ENCODE peak calls at places on chromosome 6, in four cellular contexts. N is breast epithelium, Z is tibial artery, S is cardiac muscle cell. X is an unnamed sample.

GRCh38 chr6:21902766-21903165 is 309.2 kb downstream of the SOX4 start:
- DNase-seq in N (no peak), Z (no peak), S (peak; percentile 22), X (no peak)

GRCh38 chr6:64224819-64225218 is 589.2 kb downstream of the PHF3 start:
- DNase-seq in N (no peak), Z (no peak), S (no peak), X (no peak)

GRCh38 chr6:46476301-46476700 is 14.9 kb downstream of the RCAN2 start:
- DNase-seq in N (no peak), Z (no peak), S (no peak), X (no peak)

GRCh38 chr6:43242908-43243648 is at the start of gene TTBK1:
- DNase-seq in N (no peak), Z (no peak), S (no peak), X (no peak)

GRCh38 chr6:4781426-4781825 is 5.2 kb downstream of the CDYL start:
- DNase-seq in N (no peak), Z (no peak), S (no peak), X (no peak)

GRCh38 chr6:139539852-139540251 is 165.4 kb upstream of the CITED2 start:
- DNase-seq in N (no peak), Z (peak; percentile 89), S (no peak), X (no peak)

GRCh38 chr6:165987483-165988305 is 180.0 kb downstream of the TBXT start:
- DNase-seq in N (no peak), Z (peak; percentile 88), S (peak; percentile 71), X (no peak)

GRCh38 chr6:108492131-108492766 is 68.5 kb upstream of the FOXO3 start:
- DNase-seq in N (no peak), Z (no peak), S (peak; percentile 22), X (no peak)

GRCh38 chr6:138157986-138158638 is 3.6 kb upstream of the ARFGEF3 start:
- DNase-seq in N (no peak), Z (no peak), S (no peak), X (no peak)

GRCh38 chr6:7146079-7146828 is 38.5 kb downstream of the RREB1 start:
- DNase-seq in N (no peak), Z (peak; percentile 85), S (no peak), X (no peak)

GRCh38 chr6:13398081-13398406 is 69.7 kb upstream of the TBC1D7 start:
- DNase-seq in N (no peak), Z (no peak), S (no peak), X (no peak)

GRCh38 chr6:134183844-134184243 is 131.4 kb upstream of the SLC2A12 start:
- DNase-seq in N (no peak), Z (no peak), S (no peak), X (no peak)

GRCh38 chr6:74731921-74732320 is 473.9 kb downstream of the COL12A1 start:
- DNase-seq in N (no peak), Z (no peak), S (no peak), X (no peak)

GRCh38 chr6:105374010-105374420 is 28.9 kb downstream of the PREP start:
- DNase-seq in N (no peak), Z (no peak), S (no peak), X (no peak)

GRCh38 chr6:73728548-73729205 is 32.7 kb downstream of the CD109 start:
- DNase-seq in N (no peak), Z (no peak), S (no peak), X (no peak)
- H3K4me1 ChIP-seq in N (no peaks in the 10 kb centered on the region), Z (peaks cover 3% of the 10 kb centered on the region), S (peaks cover 8% of the 10 kb centered on the region), X (no peaks in the 10 kb centered on the region)

GRCh38 chr6:15325540-15325955 is 79.7 kb downstream of the JARID2 start:
- DNase-seq in N (no peak), Z (no peak), S (no peak), X (no peak)
- H3K27ac ChIP-seq in N (no peak overlapping the region), Z (no peak overlapping the region), S (no peak overlapping the region), X (no peak overlapping the region)

GRCh38 chr6:36247691-36248090 is 22.2 kb upstream of the PNPLA1 start:
- DNase-seq in N (no peak), Z (no peak), S (no peak), X (no peak)
- H3K27me3 ChIP-seq in N (no peaks in the 10 kb centered on the region), Z (no peaks in the 10 kb centered on the region), S (no peaks in the 10 kb centered on the region), X (no peaks in the 10 kb centered on the region)

GRCh38 chr6:48837744-48838143 is 625.3 kb downstream of the MMUT start:
- DNase-seq in N (no peak), Z (no peak), S (no peak), X (no peak)

GRCh38 chr6:48834706-48835105 is 628.3 kb downstream of the MMUT start:
- DNase-seq in N (no peak), Z (no peak), S (no peak), X (no peak)

GRCh38 chr6:48835421-48835958 is 627.6 kb downstream of the MMUT start:
- DNase-seq in N (no peak), Z (no peak), S (no peak), X (no peak)

DNA sequence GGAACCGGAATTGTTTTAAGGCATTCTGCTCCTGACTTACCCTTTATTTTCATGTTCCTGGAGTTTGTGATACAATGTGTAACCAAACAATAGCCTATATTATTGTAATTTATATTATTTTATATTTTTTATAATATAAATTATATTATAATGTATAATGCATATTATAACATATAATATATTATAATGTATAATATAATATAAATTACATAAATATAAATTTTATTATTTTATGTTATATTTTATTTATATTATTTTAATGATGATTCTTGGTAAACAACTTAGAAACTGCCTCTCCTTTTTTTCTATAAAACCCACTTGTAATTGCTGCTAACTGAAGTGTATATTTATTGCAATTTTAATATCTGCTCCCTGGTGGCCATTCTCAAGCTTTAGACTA is 629.1 kb downstream of the MMUT start:
- DNase-seq in N (no peak), Z (no peak), S (no peak), X (no peak)
- H3K4me1 ChIP-seq in N (no peaks in the 10 kb centered on the region), Z (no peaks in the 10 kb centered on the region), S (no peaks in the 10 kb centered on the region), X (no peaks in the 10 kb centered on the region)

GRCh38 chr6:56235245-56235644 is 12.1 kb downstream of the COL21A1 start:
- DNase-seq in N (no peak), Z (no peak), S (no peak), X (no peak)

GRCh38 chr6:56226946-56227879 is 20.2 kb downstream of the COL21A1 start:
- DNase-seq in N (no peak), Z (no peak), S (no peak), X (no peak)

GRCh38 chr6:56232446-56232845 is 14.9 kb downstream of the COL21A1 start:
- DNase-seq in N (no peak), Z (no peak), S (no peak), X (no peak)

GRCh38 chr6:56230976-56231566 is 16.3 kb downstream of the COL21A1 start:
- DNase-seq in N (no peak), Z (no peak), S (no peak), X (no peak)
- H3K27ac ChIP-seq in N (no peak overlapping the region), Z (peak overlapping the region; percentile 36), S (no peak overlapping the region), X (no peak overlapping the region)

GRCh38 chr6:170093658-170094596 is 197.0 kb downstream of the DLL1 start:
- DNase-seq in N (peak; percentile 48), Z (peak; percentile 56), S (no peak), X (no peak)

GRCh38 chr6:170096803-170097504 is 193.9 kb downstream of the DLL1 start:
- DNase-seq in N (peak; percentile 44), Z (peak; percentile 34), S (peak; percentile 31), X (no peak)

GRCh38 chr6:170094686-170095272 is 196.1 kb downstream of the DLL1 start:
- DNase-seq in N (no peak), Z (peak; percentile 32), S (no peak), X (no peak)

GRCh38 chr6:170096191-170096802 is 194.6 kb downstream of the DLL1 start:
- DNase-seq in N (no peak), Z (peak; percentile 47), S (no peak), X (no peak)

DNA sequence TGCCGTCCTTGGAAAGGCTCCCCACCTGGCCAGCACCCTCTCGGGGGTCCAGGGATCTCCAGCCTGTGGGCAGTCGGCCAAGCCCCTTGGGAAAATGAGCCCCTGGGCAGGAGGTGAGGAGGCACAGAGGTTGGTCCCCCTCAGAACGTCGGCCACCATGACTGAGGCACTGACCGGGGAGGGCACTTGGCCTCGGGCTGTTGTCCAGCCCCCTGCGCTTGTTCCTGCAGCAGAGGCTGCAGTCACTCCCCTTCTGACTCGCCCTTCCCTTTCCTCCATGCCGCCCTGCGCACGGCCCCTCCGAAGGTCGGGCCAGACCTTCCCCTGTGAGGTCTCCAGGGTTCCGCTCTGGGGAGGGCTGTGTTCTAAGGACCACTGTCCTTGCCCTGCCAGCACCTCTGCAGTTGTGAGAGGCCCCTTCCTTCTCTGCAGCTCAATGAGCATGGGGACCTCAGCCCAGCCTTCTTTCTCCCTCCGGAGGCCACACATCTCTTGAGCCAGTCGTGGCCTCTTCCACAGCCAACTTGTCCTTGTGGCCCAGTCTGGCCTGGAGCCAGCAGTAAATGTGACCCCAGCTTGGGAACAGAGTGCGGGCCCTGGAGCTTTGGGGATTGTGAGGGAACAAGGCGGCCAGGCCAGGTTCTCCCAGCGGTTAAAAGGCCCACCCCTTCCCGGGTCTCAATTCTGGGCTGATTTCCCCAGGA is 195.5 kb downstream of the DLL1 start:
- DNase-seq in N (peak; percentile 42), Z (peak; percentile 55), S (no peak), X (no peak)
- H3K27me3 ChIP-seq in N (no peaks in the 10 kb centered on the region), Z (no peaks in the 10 kb centered on the region), S (no peaks in the 10 kb centered on the region), X (no peaks in the 10 kb centered on the region)

GRCh38 chr6:111995409-111995808 is 58.5 kb upstream of the CCN6 start:
- DNase-seq in N (no peak), Z (no peak), S (no peak), X (no peak)
- H3K4me1 ChIP-seq in N (no peaks in the 10 kb centered on the region), Z (no peaks in the 10 kb centered on the region), S (no peaks in the 10 kb centered on the region), X (peaks cover 43% of the 10 kb centered on the region)

GRCh38 chr6:75750925-75751324 is 1.9 kb downstream of the MYO6 start:
- DNase-seq in N (no peak), Z (no peak), S (no peak), X (no peak)
- H3K27ac ChIP-seq in N (no peak overlapping the region), Z (no peak overlapping the region), S (no peak overlapping the region), X (no peak overlapping the region)

GRCh38 chr6:136791296-136792065 is 796 bp downstream of the MAP3K5 start:
- DNase-seq in N (no peak), Z (peak; percentile 90), S (peak; percentile 48), X (peak; percentile 25)

GRCh38 chr6:136792945-136793289 is 640 bp upstream of the MAP3K5 start:
- DNase-seq in N (peak; percentile 93), Z (peak; percentile 96), S (peak; percentile 89), X (peak; percentile 83)

GRCh38 chr6:136793348-136793747 is 1.1 kb upstream of the MAP3K5 start:
- DNase-seq in N (no peak), Z (no peak), S (no peak), X (no peak)

GRCh38 chr6:136790411-136791295 is 1.6 kb downstream of the MAP3K5 start:
- DNase-seq in N (no peak), Z (no peak), S (no peak), X (no peak)

DNA sequence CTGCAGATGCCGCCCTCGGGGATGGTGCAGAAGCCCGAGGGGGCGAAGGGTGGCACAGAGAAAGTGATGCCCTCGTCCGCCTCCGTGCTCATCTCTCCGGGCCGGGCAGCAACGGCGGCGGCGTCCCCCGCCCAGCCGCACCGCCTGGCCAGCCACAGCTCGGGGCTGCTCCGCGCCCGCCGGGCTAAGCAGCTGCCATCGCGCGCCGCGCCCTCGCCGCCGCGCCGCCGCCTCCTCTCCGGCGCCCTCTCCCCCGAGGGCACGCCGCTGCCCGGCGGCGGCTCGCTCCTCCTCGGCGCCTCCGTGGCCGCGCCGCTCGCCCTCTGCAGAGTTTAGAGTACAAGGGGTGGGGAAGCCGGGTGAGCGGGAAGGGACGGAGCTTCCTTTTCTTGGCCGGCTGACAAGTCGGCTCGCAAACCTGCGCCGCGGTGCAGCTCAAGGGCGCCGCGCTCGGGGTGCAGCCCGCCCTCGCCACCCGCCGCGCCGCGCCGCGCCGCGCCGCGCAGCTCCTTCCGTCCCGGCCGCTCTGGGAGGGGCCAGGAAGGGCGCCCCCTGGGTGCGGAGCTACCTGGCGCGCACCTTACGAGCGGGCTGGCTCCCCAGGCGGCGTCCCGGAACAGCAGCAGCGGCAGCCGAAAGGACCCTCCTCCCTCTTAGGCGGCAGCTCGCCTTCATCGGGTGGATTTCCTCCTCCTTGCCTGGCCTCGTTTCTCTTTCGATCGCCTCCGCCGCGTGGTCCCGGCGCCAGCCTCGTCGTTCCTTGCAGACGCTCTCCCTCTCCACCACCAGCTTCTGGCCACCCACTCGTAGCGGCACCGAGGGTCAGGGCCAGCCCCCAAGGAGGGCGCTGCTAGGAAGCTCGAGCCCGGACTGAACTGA is at the start of gene MAP3K5:
- DNase-seq in N (peak; percentile 78), Z (peak; percentile 93), S (peak; percentile 80), X (peak; percentile 85)
- H3K27me3 ChIP-seq in N (no peaks in the 10 kb centered on the region), Z (no peaks in the 10 kb centered on the region), S (peaks cover 28% of the 10 kb centered on the region), X (no peaks in the 10 kb centered on the region)

X was measured in effector memory CD4-positive, alpha-beta T cell.